ENCODE peak calls at places on chromosomes 12 and 14, in five cellular contexts. S is AG10803, E is uterus, B is OCI-LY7, L is heart right ventricle. J is an unnamed sample.

GRCh38 chr14:105045710-105046326 is 19.4 kb downstream of the GPR132 start:
- DNase-seq in S (peak; percentile 67), E (peak; percentile 91), B (peak; percentile 90), L (peak; percentile 92), J (peak; percentile 93)

GRCh38 chr14:39884091-39884490 is 451.9 kb upstream of the FBXO33 start:
- DNase-seq in S (no peak), E (no peak), B (no peak), L (no peak), J (no peak)

GRCh38 chr12:17950898-17951297 is 139.1 kb downstream of the RERGL start:
- DNase-seq in S (no peak), E (no peak), B (no peak), L (no peak), J (no peak)

GRCh38 chr12:114163766-114164165 is 197.6 kb upstream of the RBM19 start:
- DNase-seq in S (peak; percentile 90), E (no peak), B (no peak), L (no peak), J (no peak)

GRCh38 chr14:106276326-106277267 is 750.2 kb downstream of the TMEM121 start:
- DNase-seq in S (no peak), E (no peak), B (no peak), L (no peak), J (no peak)

GRCh38 chr12:117143008-117143532 is 43.9 kb upstream of the TESC start:
- DNase-seq in S (no peak), E (no peak), B (no peak), L (no peak), J (no peak)

GRCh38 chr12:25958254-25959068 is at the start of gene RASSF8:
- DNase-seq in S (peak; percentile 76), E (peak; percentile 81), B (no peak), L (peak; percentile 83), J (peak; percentile 77)

GRCh38 chr14:96088131-96088880 is 49.1 kb downstream of the C14orf132 start:
- DNase-seq in S (no peak), E (no peak), B (no peak), L (no peak), J (peak; percentile 62)

GRCh38 chr12:98002887-98003493 is 512.4 kb upstream of the TMPO start:
- DNase-seq in S (peak; percentile 17), E (no peak), B (peak; percentile 56), L (no peak), J (peak; percentile 40)

GRCh38 chr12:22856120-22856699 is 231.2 kb downstream of the ETNK1 start:
- DNase-seq in S (peak; percentile 52), E (no peak), B (peak; percentile 30), L (no peak), J (no peak)

GRCh38 chr12:53344824-53345485 is 8.8 kb upstream of the SP7 start:
- DNase-seq in S (peak; percentile 72), E (peak; percentile 84), B (peak; percentile 80), L (peak; percentile 80), J (peak; percentile 88)

GRCh38 chr12:11838403-11838802 is 188.9 kb downstream of the ETV6 start:
- DNase-seq in S (no peak), E (no peak), B (no peak), L (no peak), J (no peak)

GRCh38 chr12:119692410-119692809 is 24.5 kb downstream of the PRKAB1 start:
- DNase-seq in S (peak; percentile 43), E (no peak), B (no peak), L (no peak), J (no peak)

GRCh38 chr12:108080363-108080762 is 48.7 kb upstream of the WSCD2 start:
- DNase-seq in S (no peak), E (no peak), B (no peak), L (no peak), J (no peak)

GRCh38 chr12:43338848-43339526 is 213.0 kb downstream of the ADAMTS20 start:
- DNase-seq in S (peak; percentile 54), E (no peak), B (no peak), L (no peak), J (peak; percentile 14)

GRCh38 chr12:42728287-42728686 is 138.7 kb upstream of the PRICKLE1 start:
- DNase-seq in S (no peak), E (no peak), B (no peak), L (no peak), J (no peak)

GRCh38 chr12:4307593-4308333 is 13.2 kb upstream of the TIGAR start:
- DNase-seq in S (peak; percentile 60), E (peak; percentile 68), B (peak; percentile 33), L (peak; percentile 52), J (peak; percentile 81)

GRCh38 chr12:50059440-50060119 is 2.2 kb downstream of the ASIC1 start:
- DNase-seq in S (no peak), E (no peak), B (no peak), L (no peak), J (no peak)

GRCh38 chr14:101843665-101844064 is 82.2 kb downstream of the PPP2R5C start:
- DNase-seq in S (no peak), E (no peak), B (peak; percentile 93), L (no peak), J (no peak)

GRCh38 chr12:11872055-11872454 is 198.7 kb upstream of the BCL2L14 start:
- DNase-seq in S (no peak), E (no peak), B (no peak), L (no peak), J (no peak)

GRCh38 chr12:11730299-11731041 is 81.0 kb downstream of the ETV6 start:
- DNase-seq in S (no peak), E (no peak), B (peak; percentile 93), L (no peak), J (no peak)

GRCh38 chr14:29743566-29743965 is 184.1 kb downstream of the PRKD1 start:
- DNase-seq in S (no peak), E (peak; percentile 39), B (no peak), L (no peak), J (no peak)

GRCh38 chr12:113073586-113073985 is 17.1 kb downstream of the DTX1 start:
- DNase-seq in S (no peak), E (no peak), B (peak; percentile 45), L (no peak), J (no peak)

GRCh38 chr14:61365667-61366194 is 44.4 kb downstream of the PRKCH start:
- DNase-seq in S (no peak), E (no peak), B (no peak), L (no peak), J (no peak)

GRCh38 chr14:61364243-61364642 is 42.9 kb downstream of the PRKCH start:
- DNase-seq in S (no peak), E (no peak), B (no peak), L (no peak), J (no peak)

GRCh38 chr14:61369097-61369496 is 47.7 kb downstream of the PRKCH start:
- DNase-seq in S (no peak), E (no peak), B (no peak), L (no peak), J (no peak)

GRCh38 chr14:61372379-61372778 is 51.0 kb downstream of the PRKCH start:
- DNase-seq in S (no peak), E (no peak), B (no peak), L (no peak), J (no peak)

DNA sequence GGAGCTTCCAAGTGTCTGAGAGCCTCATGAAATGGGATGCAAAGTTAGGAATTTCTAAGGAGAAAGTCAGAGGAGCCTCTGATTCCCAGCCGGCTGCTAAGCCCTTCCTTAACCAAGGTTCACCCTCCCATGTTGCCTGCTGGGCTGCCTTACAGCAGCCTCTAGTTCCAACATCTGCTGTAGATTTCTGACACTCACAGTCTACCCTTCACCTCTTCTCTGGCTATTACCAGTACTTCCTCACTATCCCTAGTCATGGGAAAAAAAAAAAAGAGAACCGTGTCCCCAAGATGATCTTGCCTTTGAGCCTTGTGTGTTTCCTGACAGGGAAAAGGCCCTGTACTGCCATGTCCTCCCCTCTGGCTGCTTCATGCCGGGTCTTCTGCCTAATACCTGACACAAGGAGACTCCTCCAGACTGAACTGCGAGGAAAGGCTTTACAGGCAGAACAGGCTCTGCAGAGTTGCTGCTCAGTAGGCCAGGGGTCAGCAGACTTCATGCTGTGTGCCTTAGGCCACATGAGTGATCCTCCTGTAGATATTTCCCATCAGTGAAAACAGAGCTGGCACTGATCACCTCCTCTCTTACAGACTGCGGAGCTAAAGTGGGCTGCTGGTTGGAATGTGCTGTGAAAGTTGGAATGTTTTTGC is 46.8 kb downstream of the PRKCH start:
- DNase-seq in S (no peak), E (no peak), B (no peak), L (no peak), J (no peak)
- H3K4me3 ChIP-seq in S (no peak overlapping the region), E (no peak overlapping the region), B (no peak overlapping the region), L (no peak overlapping the region), J (no peak overlapping the region)

GRCh38 chr12:121010860-121011259 is 5.4 kb downstream of the C12orf43 start:
- DNase-seq in S (no peak), E (no peak), B (no peak), L (no peak), J (no peak)

GRCh38 chr12:121009744-121010143 is 6.5 kb downstream of the C12orf43 start:
- DNase-seq in S (peak; percentile 28), E (no peak), B (peak; percentile 31), L (no peak), J (peak; percentile 51)

GRCh38 chr12:121015825-121016766 is at the start of gene C12orf43:
- DNase-seq in S (peak; percentile 83), E (peak; percentile 90), B (peak; percentile 95), L (peak; percentile 84), J (peak; percentile 93)

GRCh38 chr12:121011820-121012219 is 4.5 kb downstream of the C12orf43 start:
- DNase-seq in S (no peak), E (no peak), B (no peak), L (no peak), J (no peak)

DNA sequence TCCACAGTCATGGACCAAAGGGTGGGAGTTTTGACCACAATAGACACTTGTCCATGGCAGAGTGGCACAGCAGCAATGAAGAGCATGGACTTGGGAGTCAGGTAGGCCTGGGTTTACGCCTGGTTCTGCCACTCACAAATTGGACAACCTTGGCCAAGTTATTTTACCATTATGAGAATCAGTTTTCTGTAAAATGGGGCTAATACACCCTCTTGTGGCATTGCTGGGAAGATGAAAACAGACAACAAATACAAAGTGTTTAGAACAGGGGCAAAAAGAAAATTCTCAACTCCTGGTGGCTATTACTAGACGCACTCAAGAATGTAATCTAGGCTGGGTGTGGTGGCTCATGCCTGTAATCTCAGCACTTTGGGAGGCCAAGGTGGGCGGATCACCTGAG is 2.6 kb downstream of the C12orf43 start:
- DNase-seq in S (no peak), E (no peak), B (peak; percentile 16), L (no peak), J (no peak)
- TF ChIP-seq CTCF in S (no peak), E (no peak), B (peak; percentile 59), L (no peak), J (peak; percentile 3)

GRCh38 chr14:58238252-58239247 is 6.1 kb upstream of the PSMA3 start:
- DNase-seq in S (no peak), E (peak; percentile 36), B (no peak), L (no peak), J (peak; percentile 18)

GRCh38 chr14:58244556-58245387 is at the start of gene PSMA3:
- DNase-seq in S (peak; percentile 96), E (peak; percentile 98), B (peak; percentile 97), L (peak; percentile 97), J (peak; percentile 97)

GRCh38 chr14:58245562-58245961 is 919 bp downstream of the PSMA3 start:
- DNase-seq in S (no peak), E (no peak), B (peak; percentile 27), L (no peak), J (no peak)

GRCh38 chr14:58239259-58240210 is 5.1 kb upstream of the PSMA3 start:
- DNase-seq in S (peak; percentile 53), E (peak; percentile 74), B (peak; percentile 73), L (peak; percentile 69), J (peak; percentile 63)

GRCh38 chr14:58243790-58244555 is 670 bp upstream of the PSMA3 start:
- DNase-seq in S (no peak), E (no peak), B (peak; percentile 23), L (no peak), J (peak; percentile 23)
- H3K4me3 ChIP-seq in S (peak overlapping the region; percentile 75), E (peak overlapping the region; percentile 96), B (peak overlapping the region; percentile 92), L (peak overlapping the region; percentile 60), J (peak overlapping the region; percentile 100)

GRCh38 chr12:84348582-84348981 is 564.0 kb downstream of the SLC6A15 start:
- DNase-seq in S (no peak), E (no peak), B (no peak), L (no peak), J (no peak)
- TF ChIP-seq CTCF in S (no peak), E (no peak), B (no peak), L (no peak), J (no peak)

J was measured in BE2C.